ENCODE peak calls at places on chromosomes 6 and 20, in four cellular contexts. C is HepG2, Y is GM12878, U is K562. J is an unnamed sample.

GRCh38 chr6:156948807-156949206 is 171.6 kb downstream of the ARID1B start:
- DNase-seq in U (no peak), C (no peak), Y (no peak), J (no peak)

GRCh38 chr20:5463007-5463686 is 146.4 kb upstream of the PROKR2 start:
- DNase-seq in U (no peak), Y (no peak), C (no peak), J (no peak)

GRCh38 chr20:53576195-53576580 is 17.5 kb downstream of the ZNF217 start:
- DNase-seq in C (no peak), Y (no peak), U (no peak), J (no peak)

GRCh38 chr6:152270301-152270925 is 366.7 kb downstream of the SYNE1 start:
- DNase-seq in C (no peak), Y (no peak), U (no peak), J (no peak)

GRCh38 chr6:79307321-79308036 is 73.0 kb upstream of the HMGN3 start:
- DNase-seq in Y (no peak), U (no peak), C (peak), J (no peak)

GRCh38 chr6:34366639-34366921 is 25.9 kb downstream of the NUDT3 start:
- DNase-seq in U (no peak), C (no peak), Y (no peak), J (no peak)

GRCh38 chr6:30829016-30829415 is 55.3 kb upstream of the DDR1 start:
- DNase-seq in U (no peak), C (no peak), Y (no peak), J (no peak)

GRCh38 chr6:115753446-115753845 is 307.2 kb downstream of the FRK start:
- DNase-seq in U (no peak), C (no peak), Y (no peak), J (no peak)

GRCh38 chr6:104186836-104187235 is 672.9 kb downstream of the HACE1 start:
- DNase-seq in C (no peak), U (no peak), Y (no peak), J (no peak)

GRCh38 chr6:154895841-154896240 is 99.3 kb upstream of the TIAM2 start:
- DNase-seq in U (no peak), C (no peak), Y (no peak), J (no peak)

GRCh38 chr6:158894192-158894591 is 75.0 kb upstream of the EZR start:
- DNase-seq in C (no peak), Y (no peak), U (no peak), J (peak)

GRCh38 chr6:55069132-55069781 is 105.1 kb upstream of the HCRTR2 start:
- DNase-seq in U (peak), Y (no peak), C (peak), J (peak)

GRCh38 chr6:7449018-7449417 is 59.4 kb downstream of the RIOK1 start:
- DNase-seq in C (no peak), U (no peak), Y (no peak), J (no peak)

GRCh38 chr6:144574796-144575195 is 289.7 kb downstream of the UTRN start:
- DNase-seq in C (no peak), U (no peak), Y (no peak), J (no peak)

GRCh38 chr6:62615366-62616015 is 329.5 kb upstream of the KHDRBS2 start:
- DNase-seq in U (no peak), C (peak), Y (no peak), J (no peak)

GRCh38 chr6:37514840-37515239 is 15.1 kb upstream of the CCDC167 start:
- DNase-seq in Y (no peak), C (no peak), U (no peak), J (no peak)

GRCh38 chr6:34059136-34059731 is 86.7 kb downstream of the GRM4 start:
- DNase-seq in Y (no peak), U (no peak), C (no peak), J (no peak)

GRCh38 chr6:121653624-121654008 is 218.2 kb downstream of the GJA1 start:
- DNase-seq in C (no peak), Y (no peak), U (no peak), J (no peak)

GRCh38 chr20:32737371-32738223 is 5.7 kb downstream of the COMMD7 start:
- DNase-seq in Y (no peak), C (no peak), U (no peak), J (no peak)

GRCh38 chr6:14278436-14278835 is 160.9 kb downstream of the CD83 start:
- DNase-seq in C (no peak), Y (no peak), U (no peak), J (no peak)

GRCh38 chr6:84768442-84769174 is 4.2 kb upstream of the TBX18 start:
- DNase-seq in U (peak), Y (no peak), C (no peak), J (peak)
- TF ChIP-seq TARDBP in U (no peak), Y (no peak), C (no peak), J (no peak)

GRCh38 chr6:139680819-139681218 is 306.4 kb upstream of the CITED2 start:
- DNase-seq in U (peak), C (no peak), Y (no peak), J (no peak)
- TF ChIP-seq TARDBP in U (no peak), C (no peak), Y (no peak), J (no peak)

GRCh38 chr6:109451376-109451775 is 4.2 kb downstream of the MICAL1 start:
- DNase-seq in Y (no peak), C (no peak), U (no peak), J (no peak)
- TF ChIP-seq TARDBP in Y (no peak), C (no peak), U (no peak), J (no peak)

GRCh38 chr20:57772349-57772964 is 62.6 kb upstream of the PMEPA1 start:
- DNase-seq in C (no peak), Y (no peak), U (peak), J (no peak)
- TF ChIP-seq TARDBP in C (no peak), Y (no peak), U (no peak), J (no peak)

GRCh38 chr6:18596529-18596835 is 209.3 kb downstream of the RNF144B start:
- DNase-seq in Y (no peak), C (no peak), U (no peak), J (no peak)

GRCh38 chr6:18601515-18602035 is 214.4 kb downstream of the RNF144B start:
- DNase-seq in C (no peak), U (no peak), Y (no peak), J (no peak)

GRCh38 chr6:18600236-18600635 is 213.1 kb downstream of the RNF144B start:
- DNase-seq in U (no peak), C (no peak), Y (no peak), J (no peak)

GRCh38 chr6:18598865-18599264 is 211.7 kb downstream of the RNF144B start:
- DNase-seq in C (no peak), U (no peak), Y (no peak), J (no peak)

GRCh38 chr6:18595774-18596528 is 208.8 kb downstream of the RNF144B start:
- DNase-seq in Y (no peak), C (peak), U (peak), J (peak)
- TF ChIP-seq TARDBP in Y (no peak), C (no peak), U (no peak), J (no peak)